ENCODE peak calls at places on chromosomes 6 and 20, in ten cellular contexts. V is heart left ventricle, C is OCI-LY7, P is tibial nerve, F is lower lobe of right lung, K is upper lobe of left lung, X is GM23248, T is pancreas, Y is heart right ventricle, U is spleen. W is an unnamed sample.

GRCh38 chr6:109260701-109261100 is 121.6 kb downstream of the CD164 start:
- DNase-seq in V (no peak), C (no peak), P (no peak), F (no peak), K (no peak), X (no peak), T (no peak), Y (no peak), U (no peak), W (no peak)

GRCh38 chr6:68760941-68761676 is 126.0 kb downstream of the ADGRB3 start:
- DNase-seq in V (no peak), C (no peak), P (no peak), F (no peak), K (no peak), X (no peak), T (no peak), Y (no peak), U (no peak), W (peak; percentile 22)

GRCh38 chr20:17759449-17759848 is 59.7 kb downstream of the BANF2 start:
- DNase-seq in V (no peak), C (no peak), P (no peak), F (no peak), K (no peak), X (peak; percentile 4), T (no peak), Y (no peak), U (no peak), W (no peak)

GRCh38 chr6:134822920-134823430 is 126.9 kb downstream of the ALDH8A1 start:
- DNase-seq in V (peak; percentile 41), C (peak; percentile 65), P (peak; percentile 77), F (peak; percentile 54), K (peak; percentile 31), X (peak; percentile 85), T (no peak), Y (no peak), U (no peak), W (peak; percentile 16)

GRCh38 chr6:6251555-6252280 is 68.7 kb downstream of the F13A1 start:
- DNase-seq in V (no peak), C (no peak), P (no peak), F (no peak), K (no peak), X (no peak), T (no peak), Y (no peak), U (no peak), W (no peak)

GRCh38 chr6:45378324-45378926 is 691 bp upstream of the SUPT3H start:
- DNase-seq in V (no peak), C (no peak), P (no peak), F (peak; percentile 50), K (peak; percentile 42), X (peak; percentile 73), T (no peak), Y (peak; percentile 45), U (peak; percentile 85), W (peak; percentile 14)

GRCh38 chr6:13427838-13428527 is 59.4 kb downstream of the GFOD1 start:
- DNase-seq in V (no peak), C (peak; percentile 72), P (no peak), F (peak; percentile 56), K (peak; percentile 58), X (no peak), T (no peak), Y (no peak), U (peak; percentile 91), W (no peak)

GRCh38 chr20:31535298-31535697 is 21.1 kb downstream of the HM13 start:
- DNase-seq in V (no peak), C (no peak), P (no peak), F (no peak), K (no peak), X (no peak), T (no peak), Y (no peak), U (no peak), W (no peak)

GRCh38 chr6:38271081-38271480 is 368.6 kb downstream of the BTBD9 start:
- DNase-seq in V (no peak), C (no peak), P (no peak), F (no peak), K (no peak), X (peak; percentile 49), T (no peak), Y (no peak), U (no peak), W (no peak)

GRCh38 chr6:38269773-38270172 is 370.0 kb downstream of the BTBD9 start:
- DNase-seq in V (no peak), C (no peak), P (no peak), F (no peak), K (no peak), X (peak; percentile 4), T (no peak), Y (no peak), U (no peak), W (no peak)

GRCh38 chr6:38272222-38272621 is 367.5 kb downstream of the BTBD9 start:
- DNase-seq in V (no peak), C (no peak), P (no peak), F (no peak), K (no peak), X (peak; percentile 10), T (no peak), Y (no peak), U (no peak), W (no peak)

GRCh38 chr6:38268342-38268741 is 371.4 kb downstream of the BTBD9 start:
- DNase-seq in V (no peak), C (no peak), P (no peak), F (no peak), K (no peak), X (no peak), T (no peak), Y (no peak), U (no peak), W (no peak)

DNA sequence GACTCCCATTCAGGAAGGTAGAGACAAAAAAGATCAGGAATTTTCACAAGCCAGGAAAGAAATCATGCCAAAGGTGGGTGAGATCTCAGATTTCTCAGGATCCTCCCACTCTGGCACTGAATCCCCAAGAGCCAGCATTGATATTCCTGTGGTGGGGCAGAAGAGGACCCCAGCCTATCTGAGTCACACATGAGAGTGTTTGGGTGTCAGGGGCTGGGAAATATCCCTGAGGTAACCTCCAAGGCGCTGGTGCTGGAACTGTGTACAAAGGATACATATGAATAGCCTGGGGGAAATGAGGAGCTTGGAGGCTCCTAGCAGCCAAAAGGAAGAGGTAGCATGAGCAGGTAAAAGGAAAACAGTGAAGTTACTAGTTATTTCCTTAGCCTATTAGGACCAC is 369.4 kb downstream of the BTBD9 start:
- DNase-seq in V (no peak), C (no peak), P (no peak), F (no peak), K (no peak), X (no peak), T (no peak), Y (no peak), U (no peak), W (no peak)
- H3K27ac ChIP-seq in V (no peak overlapping the region), C (no peak overlapping the region), P (no peak overlapping the region), F (no peak overlapping the region), K (no peak overlapping the region), X (no peak overlapping the region), T (no peak overlapping the region), Y (peak overlapping the region; percentile 33), U (no peak overlapping the region), W (no peak overlapping the region)

GRCh38 chr6:140487586-140487985 is 1113.1 kb upstream of the CITED2 start:
- DNase-seq in V (no peak), C (no peak), P (no peak), F (no peak), K (no peak), X (peak; percentile 5), T (no peak), Y (no peak), U (no peak), W (no peak)

GRCh38 chr6:140480852-140481251 is 1106.4 kb upstream of the CITED2 start:
- DNase-seq in V (peak; percentile 38), C (no peak), P (peak; percentile 34), F (no peak), K (peak; percentile 21), X (peak; percentile 57), T (no peak), Y (no peak), U (no peak), W (no peak)

GRCh38 chr6:140490086-140490485 is 1115.6 kb upstream of the CITED2 start:
- DNase-seq in V (no peak), C (no peak), P (no peak), F (no peak), K (no peak), X (peak; percentile 58), T (no peak), Y (no peak), U (no peak), W (no peak)

GRCh38 chr6:140486468-140487361 is 1112.3 kb upstream of the CITED2 start:
- DNase-seq in V (no peak), C (no peak), P (no peak), F (no peak), K (no peak), X (peak; percentile 51), T (no peak), Y (no peak), U (no peak), W (no peak)

GRCh38 chr6:140485740-140486467 is 1111.5 kb upstream of the CITED2 start:
- DNase-seq in V (peak; percentile 50), C (no peak), P (no peak), F (peak; percentile 66), K (peak; percentile 49), X (peak; percentile 97), T (no peak), Y (no peak), U (no peak), W (peak; percentile 67)
- H3K27ac ChIP-seq in V (no peak overlapping the region), C (no peak overlapping the region), P (peak overlapping the region; percentile 30), F (no peak overlapping the region), K (peak overlapping the region; percentile 46), X (peak overlapping the region; percentile 72), T (peak overlapping the region; percentile 30), Y (no peak overlapping the region), U (no peak overlapping the region), W (no peak overlapping the region)

DNA sequence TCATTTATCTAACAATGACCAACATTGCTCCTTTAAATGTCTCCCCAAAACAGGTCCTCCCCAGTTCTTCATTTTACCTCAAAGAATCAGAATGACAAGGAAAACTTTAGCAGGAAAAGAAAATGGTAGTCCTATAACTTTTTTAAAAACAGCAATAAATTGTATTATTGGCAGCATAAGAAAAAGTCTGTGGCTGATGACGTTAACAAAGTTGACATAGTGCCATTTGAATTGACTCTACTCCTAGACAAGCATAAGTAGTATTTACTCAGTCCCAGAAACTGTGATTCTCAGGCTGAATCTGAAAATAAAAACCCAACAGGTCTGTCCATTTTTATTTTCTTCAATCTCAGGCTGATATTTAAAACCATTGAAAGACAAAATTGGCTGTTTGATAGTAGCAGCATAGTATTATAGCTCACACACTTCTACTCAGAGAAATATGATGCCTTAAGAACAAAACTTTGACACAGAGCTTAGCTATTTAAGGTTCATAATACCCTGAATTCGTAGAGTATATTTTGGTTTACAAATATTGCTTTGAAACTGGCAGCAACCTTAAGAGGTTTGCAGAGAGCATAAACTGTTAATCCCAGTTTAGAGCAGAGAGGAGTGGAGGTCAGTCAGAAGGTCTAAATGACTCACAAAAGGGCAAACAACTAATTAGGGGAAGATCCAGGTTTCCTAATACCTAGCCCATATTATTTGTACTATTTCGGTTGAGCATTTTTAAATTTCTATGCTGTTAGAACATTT is 35.0 kb upstream of the TENT5A start:
- DNase-seq in V (no peak), C (no peak), P (no peak), F (no peak), K (no peak), X (peak; percentile 40), T (no peak), Y (no peak), U (no peak), W (no peak)
- H3K27ac ChIP-seq in V (no peak overlapping the region), C (no peak overlapping the region), P (peak overlapping the region; percentile 46), F (no peak overlapping the region), K (no peak overlapping the region), X (no peak overlapping the region), T (peak overlapping the region; percentile 24), Y (no peak overlapping the region), U (no peak overlapping the region), W (no peak overlapping the region)

GRCh38 chr6:105810105-105810921 is 275.8 kb upstream of the PRDM1 start:
- DNase-seq in V (peak; percentile 47), C (no peak), P (peak; percentile 24), F (peak; percentile 48), K (peak; percentile 44), X (peak; percentile 93), T (no peak), Y (peak; percentile 23), U (no peak), W (no peak)
- H3K27ac ChIP-seq in V (no peak overlapping the region), C (no peak overlapping the region), P (no peak overlapping the region), F (no peak overlapping the region), K (no peak overlapping the region), X (peak overlapping the region; percentile 50), T (no peak overlapping the region), Y (peak overlapping the region; percentile 17), U (no peak overlapping the region), W (no peak overlapping the region)